ENCODE peak calls at places on chromosome 1, in six cellular contexts. U is Daoy; E is activated T-cell treated with anti-CD3 and anti-CD28 coated beads for 24 hours; X is activated naive CD4-positive, alpha-beta T cell; H is stimulated activated CD4-positive, alpha-beta T cell treated with anti-CD3 and anti-CD28 coated beads, TNF-alpha, amount 100 ng/mL, for 48 hours; Q is CD8-positive, alpha-beta T cell. G is an unnamed sample.

GRCh38 chr1:65630855-65631254 is 161.8 kb upstream of the PDE4B start:
- DNase-seq in Q (no peak), X (no peak), E (no peak), U (peak; percentile 6), H (no peak), G (no peak)

GRCh38 chr1:227451954-227452353 is 111.4 kb upstream of the ZNF678 start:
- DNase-seq in E (no peak), U (no peak), Q (no peak), X (no peak), H (no peak), G (no peak)

GRCh38 chr1:220748091-220748934 is at the start of gene MTARC2:
- DNase-seq in X (no peak), U (peak; percentile 87), H (no peak), Q (no peak), E (peak; percentile 2), G (no peak)

GRCh38 chr1:64669098-64669675 is 75.7 kb upstream of the RAVER2 start:
- DNase-seq in E (no peak), Q (no peak), X (no peak), U (no peak), H (no peak), G (no peak)

GRCh38 chr1:205376739-205377138 is 20.0 kb upstream of the KLHDC8A start:
- DNase-seq in Q (no peak), U (peak; percentile 73), H (no peak), X (no peak), E (no peak), G (no peak)

GRCh38 chr1:202237052-202237451 is 43.5 kb downstream of the LGR6 start:
- DNase-seq in U (peak; percentile 67), H (no peak), X (no peak), Q (peak; percentile 14), E (no peak), G (peak; percentile 83)

GRCh38 chr1:24321150-24321549 is 2.0 kb downstream of the GRHL3 start:
- DNase-seq in H (no peak), E (no peak), U (peak; percentile 17), Q (no peak), X (no peak), G (no peak)

GRCh38 chr1:55854911-55855310 is 639.7 kb upstream of the USP24 start:
- DNase-seq in E (no peak), Q (no peak), H (no peak), U (no peak), X (no peak), G (no peak)

GRCh38 chr1:91174734-91175133 is 152.9 kb upstream of the ZNF644 start:
- DNase-seq in H (no peak), U (no peak), E (no peak), Q (no peak), X (no peak), G (no peak)